ENCODE peak calls at places on chromosomes 13 and 19, in nine cellular contexts. U is HFFc6; R is activated CD4-positive, alpha-beta T cell treated with anti-CD3 and anti-CD28 coated beads, Interleukin-2, amount 50 U/mL, for 24 hours; O is CD8-positive, alpha-beta T cell; B is GM10248; A is NCI-H2081; G is ELF-1; F is cardiac fibroblast; N is endothelial cell. K is an unnamed sample.

GRCh38 chr19:898663-899062 is 5.4 kb downstream of the RNU6-9 start:
- DNase-seq in U (no peak), R (no peak), O (no peak), B (no peak), A (peak), G (no peak), F (no peak), N (no peak), K (no peak)

GRCh38 chr19:47480658-47481057 is 3.4 kb downstream of the KPTN start:
- DNase-seq in U (no peak), R (no peak), O (no peak), B (no peak), A (no peak), G (no peak), F (no peak), N (no peak), K (no peak)

GRCh38 chr19:6649189-6649588 is 20.8 kb downstream of the TNFSF14 start:
- DNase-seq in U (no peak), R (no peak), O (no peak), B (no peak), A (no peak), G (peak), F (peak), N (no peak), K (no peak)

GRCh38 chr19:7488736-7489353 is at the start of gene PEX11G:
- DNase-seq in U (peak), R (peak), O (peak), B (peak), A (peak), G (peak), F (peak), N (peak), K (peak)

GRCh38 chr13:38283346-38283745 is 66.3 kb upstream of the UFM1 start:
- DNase-seq in U (no peak), R (no peak), O (no peak), B (no peak), A (no peak), G (no peak), F (peak), N (no peak), K (no peak)

GRCh38 chr13:70415141-70415540 is 306.9 kb upstream of the KLHL1 start:
- DNase-seq in U (no peak), R (no peak), O (no peak), B (no peak), A (no peak), G (no peak), F (no peak), N (no peak), K (no peak)

GRCh38 chr13:114281351-114282142 is at the start of gene UPF3A:
- DNase-seq in U (peak), R (peak), O (peak), B (peak), A (peak), G (peak), F (peak), N (peak), K (peak)

GRCh38 chr13:59094149-59094548 is 1069.6 kb downstream of the DIAPH3 start:
- DNase-seq in U (no peak), R (no peak), O (no peak), B (no peak), A (no peak), G (no peak), F (no peak), N (no peak), K (no peak)

GRCh38 chr19:3606690-3607289 is at the start of gene TBXA2R:
- DNase-seq in U (peak), R (peak), O (peak), B (peak), A (no peak), G (peak), F (peak), N (peak), K (peak)

GRCh38 chr13:94707400-94708021 is 4.8 kb downstream of the SOX21 start:
- DNase-seq in U (no peak), R (no peak), O (no peak), B (no peak), A (peak), G (peak), F (no peak), N (peak), K (no peak)

GRCh38 chr19:42553292-42554045 is 25.2 kb upstream of the CEACAM1 start:
- DNase-seq in U (peak), R (no peak), O (no peak), B (no peak), A (no peak), G (no peak), F (peak), N (no peak), K (no peak)

GRCh38 chr19:41974652-41975051 is 15.5 kb upstream of the RABAC1 start:
- DNase-seq in U (no peak), R (no peak), O (no peak), B (no peak), A (no peak), G (no peak), F (no peak), N (no peak), K (no peak)

GRCh38 chr13:38358703-38359102 is 9.1 kb downstream of the UFM1 start:
- DNase-seq in U (no peak), R (no peak), O (no peak), B (no peak), A (no peak), G (no peak), F (no peak), N (no peak), K (no peak)

GRCh38 chr19:41939861-41940442 is 11.7 kb upstream of the ERFL start:
- DNase-seq in U (no peak), R (no peak), O (no peak), B (peak), A (peak), G (no peak), F (no peak), N (no peak), K (no peak)

GRCh38 chr13:35888327-35888940 is 242.7 kb downstream of the DCLK1 start:
- DNase-seq in U (no peak), R (no peak), O (no peak), B (no peak), A (peak), G (no peak), F (peak), N (no peak), K (no peak)

GRCh38 chr19:56144816-56145215 is 3.7 kb downstream of the ZNF444 start:
- DNase-seq in U (no peak), R (no peak), O (no peak), B (no peak), A (no peak), G (no peak), F (no peak), N (no peak), K (no peak)

GRCh38 chr19:1275260-1275975 is at the start of gene FAM174C:
- DNase-seq in U (peak), R (peak), O (peak), B (peak), A (peak), G (peak), F (peak), N (peak), K (peak)

GRCh38 chr19:6516659-6517291 is 14.1 kb upstream of the TNFSF9 start:
- DNase-seq in U (peak), R (peak), O (peak), B (peak), A (peak), G (peak), F (peak), N (peak), K (peak)